ENCODE peak calls at places on chromosomes 1 and 21, in four cellular contexts. N is GM20000, X is pancreas, B is amniotic epithelial cell. Q is an unnamed sample.

GRCh38 chr1:163071381-163072255 is 2.5 kb downstream of the RGS4 start:
- DNase-seq in N (peak; percentile 52), X (no peak), B (peak; percentile 85), Q (peak; percentile 94)

GRCh38 chr1:62241357-62242131 is 46.9 kb downstream of the L1TD1 start:
- DNase-seq in N (no peak), X (no peak), B (no peak), Q (no peak)

GRCh38 chr1:194537521-194537920 is 1351.1 kb upstream of the B3GALT2 start:
- DNase-seq in N (no peak), X (no peak), B (no peak), Q (no peak)

GRCh38 chr1:39098569-39099250 is 72.6 kb downstream of the NDUFS5 start:
- DNase-seq in N (peak; percentile 81), X (peak; percentile 66), B (peak; percentile 90), Q (peak; percentile 92)

GRCh38 chr21:34865922-34866271 is 183.2 kb downstream of the RUNX1 start:
- DNase-seq in N (peak; percentile 62), X (no peak), B (no peak), Q (no peak)

GRCh38 chr1:231590453-231591198 is 36.0 kb upstream of the DISC1 start:
- DNase-seq in N (peak; percentile 41), X (no peak), B (peak; percentile 91), Q (peak; percentile 87)

GRCh38 chr21:22961248-22961647 is 1963.0 kb downstream of the NCAM2 start:
- DNase-seq in N (no peak), X (no peak), B (no peak), Q (no peak)

GRCh38 chr1:13820456-13820855 is 120.5 kb downstream of the PRDM2 start:
- DNase-seq in N (no peak), X (no peak), B (no peak), Q (no peak)

GRCh38 chr1:38613996-38614395 is 245.6 kb downstream of the RRAGC start:
- DNase-seq in N (no peak), X (no peak), B (no peak), Q (no peak)

GRCh38 chr1:230068952-230069684 is 2.1 kb downstream of the GALNT2 start:
- DNase-seq in N (peak; percentile 38), X (no peak), B (no peak), Q (no peak)

GRCh38 chr1:51960262-51960661 is 30.2 kb downstream of the RAB3B start:
- DNase-seq in N (no peak), X (no peak), B (peak; percentile 78), Q (no peak)

GRCh38 chr1:1431845-1432565 is 3.5 kb upstream of the VWA1 start:
- DNase-seq in N (peak; percentile 33), X (peak; percentile 72), B (no peak), Q (peak; percentile 29)

GRCh38 chr1:236371083-236371482 is 23.0 kb upstream of the EDARADD start:
- DNase-seq in N (no peak), X (no peak), B (no peak), Q (no peak)

GRCh38 chr1:209600541-209600940 is 17.0 kb downstream of the CAMK1G start:
- DNase-seq in N (no peak), X (no peak), B (peak; percentile 28), Q (no peak)

GRCh38 chr1:115060501-115060900 is 28.8 kb downstream of the TSPAN2 start:
- DNase-seq in N (no peak), X (no peak), B (no peak), Q (peak; percentile 10)

GRCh38 chr1:28365864-28366263 is 3.7 kb upstream of the PHACTR4 start:
- DNase-seq in N (no peak), X (no peak), B (no peak), Q (no peak)

GRCh38 chr1:245538671-245539070 is 383.9 kb downstream of the KIF26B start:
- DNase-seq in N (no peak), X (no peak), B (peak; percentile 22), Q (no peak)

GRCh38 chr1:44810101-44810761 is 1.9 kb downstream of the BTBD19 start:
- DNase-seq in N (no peak), X (peak; percentile 89), B (peak; percentile 48), Q (peak; percentile 64)

GRCh38 chr1:231629132-231629531 is 2.5 kb downstream of the DISC1 start:
- DNase-seq in N (peak; percentile 39), X (no peak), B (peak; percentile 25), Q (peak; percentile 66)

GRCh38 chr1:116360435-116361173 is 12.4 kb upstream of the ATP1A1 start:
- DNase-seq in N (peak; percentile 22), X (no peak), B (no peak), Q (peak; percentile 43)

GRCh38 chr1:157115429-157115838 is 15.8 kb upstream of the ETV3L start:
- DNase-seq in N (no peak), X (no peak), B (no peak), Q (no peak)

GRCh38 chr1:193062698-193063463 is 3.5 kb downstream of the RO60 start:
- DNase-seq in N (no peak), X (no peak), B (peak; percentile 48), Q (peak; percentile 14)

GRCh38 chr1:182257369-182258063 is 134.1 kb downstream of the GLUL start:
- DNase-seq in N (no peak), X (no peak), B (no peak), Q (no peak)

GRCh38 chr21:35649186-35649585 is 411.1 kb downstream of the SETD4 start:
- DNase-seq in N (no peak), X (no peak), B (peak; percentile 55), Q (peak; percentile 42)

GRCh38 chr1:228226956-228227791 is 19.3 kb downstream of the OBSCN start:
- DNase-seq in N (no peak), X (no peak), B (peak; percentile 27), Q (peak; percentile 22)

GRCh38 chr21:15483138-15483780 is 246.5 kb upstream of the USP25 start:
- DNase-seq in N (peak; percentile 70), X (peak; percentile 88), B (peak; percentile 86), Q (peak; percentile 96)

GRCh38 chr1:9366298-9366697 is 73.6 kb downstream of the SPSB1 start:
- DNase-seq in N (no peak), X (no peak), B (no peak), Q (no peak)

GRCh38 chr21:34821717-34822116 is 152.9 kb downstream of the CLIC6 start:
- DNase-seq in N (no peak), X (no peak), B (no peak), Q (no peak)

GRCh38 chr21:34989337-34990151 is 59.6 kb downstream of the RUNX1 start:
- DNase-seq in N (peak; percentile 34), X (no peak), B (peak; percentile 61), Q (peak; percentile 32)

GRCh38 chr1:220684890-220685289 is 5.3 kb upstream of the C1orf115 start:
- DNase-seq in N (no peak), X (no peak), B (no peak), Q (no peak)

GRCh38 chr1:72557446-72558049 is 275.2 kb upstream of the NEGR1 start:
- DNase-seq in N (no peak), X (no peak), B (peak; percentile 1), Q (peak; percentile 6)

GRCh38 chr1:161209790-161210409 is 5.2 kb upstream of the FCER1G start:
- DNase-seq in N (peak; percentile 73), X (peak; percentile 85), B (peak; percentile 60), Q (peak; percentile 84)